ENCODE peak calls at places on chromosomes 6 and 20, in eight cellular contexts. J is EL, O is germinal center, Q is Right ventricle myocardium superior, A is COLO829, K is HS-27A, L is GF-D8, T is SW480. W is an unnamed sample.

GRCh38 chr6:40661726-40662125 is 74.6 kb upstream of the LRFN2 start:
- DNase-seq in Q (no peak), A (no peak), K (no peak), J (no peak), O (no peak), T (no peak), L (no peak), W (no peak)

GRCh38 chr6:43471399-43471798 is 6.0 kb upstream of the TJAP1 start:
- DNase-seq in O (no peak), A (no peak), L (no peak), T (no peak), K (no peak), J (no peak), Q (no peak), W (no peak)

GRCh38 chr6:7725849-7726415 is at the start of gene BMP6:
- DNase-seq in K (no peak), T (peak; percentile 86), Q (peak; percentile 94), O (peak; percentile 94), L (no peak), J (peak; percentile 84), A (peak; percentile 97), W (peak; percentile 77)

GRCh38 chr6:37134622-37135191 is 35.2 kb upstream of the PIM1 start:
- DNase-seq in T (peak; percentile 79), A (no peak), J (peak; percentile 99), O (no peak), Q (peak; percentile 52), L (no peak), K (peak; percentile 97), W (no peak)

GRCh38 chr20:6767536-6768227 is at the start of gene BMP2:
- DNase-seq in L (no peak), J (peak; percentile 40), T (peak; percentile 55), A (no peak), K (no peak), O (peak; percentile 27), Q (peak; percentile 73), W (no peak)

GRCh38 chr6:100891079-100891478 is 9.9 kb upstream of the ASCC3 start:
- DNase-seq in O (no peak), T (no peak), Q (no peak), J (no peak), A (no peak), K (no peak), L (no peak), W (no peak)

GRCh38 chr6:44762496-44762895 is 375.0 kb downstream of the CDC5L start:
- DNase-seq in A (no peak), Q (no peak), T (no peak), J (peak; percentile 39), K (no peak), L (no peak), O (no peak), W (no peak)

GRCh38 chr6:55388161-55388560 is 60.9 kb downstream of the GFRAL start:
- DNase-seq in T (no peak), L (no peak), Q (no peak), O (no peak), K (no peak), A (no peak), J (peak; percentile 2), W (no peak)

GRCh38 chr20:1377341-1377871 is 15.4 kb downstream of the FKBP1A start:
- DNase-seq in K (no peak), A (no peak), T (no peak), Q (no peak), O (no peak), J (no peak), L (no peak), W (no peak)

GRCh38 chr6:136751478-136751956 is 40.8 kb downstream of the MAP3K5 start:
- DNase-seq in L (peak; percentile 25), J (no peak), T (no peak), Q (no peak), K (no peak), O (no peak), A (no peak), W (no peak)

GRCh38 chr6:131182991-131183425 is 47.7 kb downstream of the AKAP7 start:
- DNase-seq in O (peak; percentile 25), T (peak; percentile 21), A (peak; percentile 60), K (no peak), J (peak; percentile 14), Q (no peak), L (no peak), W (no peak)

GRCh38 chr20:17617212-17617867 is 47.5 kb downstream of the DSTN start:
- DNase-seq in K (no peak), A (peak; percentile 23), Q (peak; percentile 75), T (peak; percentile 70), O (peak; percentile 46), J (peak; percentile 46), L (no peak), W (peak; percentile 59)

GRCh38 chr20:44069203-44069931 is 117.6 kb downstream of the JPH2 start:
- DNase-seq in A (no peak), O (no peak), T (no peak), Q (no peak), J (no peak), L (peak; percentile 7), K (no peak), W (peak; percentile 15)

GRCh38 chr20:33279261-33279910 is 3.6 kb upstream of the BPIFB1 start:
- DNase-seq in O (no peak), Q (no peak), K (no peak), L (no peak), A (no peak), T (no peak), J (no peak), W (no peak)

GRCh38 chr6:54618597-54618996 is 228.0 kb upstream of the FAM83B start:
- DNase-seq in A (no peak), L (no peak), T (no peak), J (no peak), Q (no peak), O (no peak), K (no peak), W (no peak)

GRCh38 chr6:71373943-71374342 is 85.3 kb downstream of the OGFRL1 start:
- DNase-seq in O (no peak), T (no peak), Q (no peak), K (no peak), L (no peak), J (no peak), A (no peak), W (no peak)

GRCh38 chr6:116200619-116201249 is 53.1 kb downstream of the TSPYL4 start:
- DNase-seq in O (no peak), K (no peak), J (no peak), T (no peak), Q (no peak), A (no peak), L (no peak), W (no peak)

GRCh38 chr20:2304180-2304579 is 8.4 kb downstream of the TGM3 start:
- DNase-seq in Q (no peak), K (no peak), T (no peak), A (no peak), O (no peak), J (no peak), L (no peak), W (no peak)

GRCh38 chr20:59942245-59942644 is 2.1 kb downstream of the FAM217B start:
- DNase-seq in Q (no peak), O (no peak), K (no peak), A (no peak), T (no peak), J (no peak), L (no peak), W (no peak)

GRCh38 chr6:56671651-56672461 is 29.2 kb upstream of the DST start:
- DNase-seq in Q (no peak), J (no peak), L (no peak), O (no peak), A (peak; percentile 81), K (no peak), T (no peak), W (no peak)

GRCh38 chr20:25280051-25280573 is 32.2 kb downstream of the PYGB start:
- DNase-seq in A (no peak), T (no peak), L (no peak), O (no peak), J (no peak), Q (peak; percentile 52), K (no peak), W (peak; percentile 97)

GRCh38 chr6:158536084-158536890 is 23.6 kb upstream of the TMEM181 start:
- DNase-seq in J (peak; percentile 72), K (no peak), L (no peak), T (peak; percentile 74), O (peak; percentile 72), A (peak; percentile 66), Q (peak; percentile 79), W (peak; percentile 77)

GRCh38 chr6:142913036-142913510 is 31.9 kb downstream of the HIVEP2 start:
- DNase-seq in T (no peak), L (no peak), O (no peak), K (no peak), A (no peak), J (no peak), Q (no peak), W (no peak)

GRCh38 chr6:154386848-154387717 is 30.5 kb upstream of the IPCEF1 start:
- DNase-seq in T (peak; percentile 66), K (peak; percentile 78), Q (no peak), O (no peak), J (peak; percentile 93), A (peak; percentile 37), L (no peak), W (no peak)

GRCh38 chr6:22929228-22929627 is 359.9 kb downstream of the HDGFL1 start:
- DNase-seq in L (no peak), K (no peak), J (peak; percentile 37), T (no peak), O (no peak), A (no peak), Q (no peak), W (no peak)

GRCh38 chr20:51534764-51535386 is 7.6 kb downstream of the NFATC2 start:
- DNase-seq in T (no peak), A (no peak), O (no peak), J (no peak), L (peak; percentile 71), Q (no peak), K (no peak), W (no peak)

GRCh38 chr6:13604546-13605416 is 10.4 kb upstream of the NOL7 start:
- DNase-seq in T (no peak), J (no peak), K (no peak), O (no peak), A (peak; percentile 87), L (no peak), Q (no peak), W (no peak)

GRCh38 chr6:45474376-45474775 is 96.6 kb upstream of the SUPT3H start:
- DNase-seq in A (no peak), Q (no peak), K (no peak), O (no peak), L (no peak), J (no peak), T (no peak), W (no peak)

GRCh38 chr6:122069933-122070332 is 329.5 kb upstream of the HSF2 start:
- DNase-seq in L (no peak), A (no peak), K (no peak), O (no peak), Q (no peak), J (no peak), T (no peak), W (no peak)

GRCh38 chr6:169722362-169723199 is 1.7 kb downstream of the PHF10 start:
- DNase-seq in Q (peak; percentile 66), K (peak; percentile 40), T (peak; percentile 71), O (peak; percentile 33), A (no peak), L (no peak), J (peak; percentile 71), W (peak; percentile 59)

GRCh38 chr6:104843196-104843595 is 16.5 kb downstream of the HACE1 start:
- DNase-seq in O (no peak), A (no peak), J (no peak), K (no peak), Q (no peak), L (no peak), T (no peak), W (no peak)

GRCh38 chr6:134247271-134247833 is 70.6 kb downstream of the SGK1 start:
- DNase-seq in T (peak; percentile 32), K (no peak), O (peak; percentile 61), Q (no peak), L (no peak), A (no peak), J (no peak), W (no peak)

GRCh38 chr20:45445805-45446562 is 23.6 kb upstream of the WFDC2 start:
- DNase-seq in A (peak; percentile 78), K (no peak), J (peak; percentile 31), Q (no peak), L (no peak), O (peak; percentile 56), T (peak; percentile 61), W (no peak)

GRCh38 chr6:158596861-158597260 is 37.0 kb downstream of the TMEM181 start:
- DNase-seq in L (no peak), T (no peak), O (no peak), J (no peak), K (no peak), A (no peak), Q (no peak), W (no peak)